ENCODE peak calls at places on chromosomes 12 and 14, in five cellular contexts. H, U, V, O and T are unnamed samples.

GRCh38 chr12:87231818-87232217 is 797.4 kb downstream of the C12orf50 start:
- DNase-seq in H (no peak), U (no peak), V (no peak), O (no peak), T (peak)

GRCh38 chr14:101520621-101521305 is 40.5 kb upstream of the DIO3 start:
- DNase-seq in H (no peak), U (no peak), V (no peak), O (no peak), T (no peak)

GRCh38 chr12:57864382-57864781 is 17.9 kb upstream of the CTDSP2 start:
- DNase-seq in H (no peak), U (peak), V (no peak), O (no peak), T (no peak)

GRCh38 chr14:71597955-71598659 is 334.1 kb upstream of the RGS6 start:
- DNase-seq in H (no peak), U (no peak), V (no peak), O (no peak), T (no peak)

GRCh38 chr14:34436118-34436905 is 25.7 kb downstream of the SPTSSA start:
- DNase-seq in H (no peak), U (no peak), V (no peak), O (no peak), T (peak)

GRCh38 chr14:66709292-66709691 is 201.3 kb downstream of the GPHN start:
- DNase-seq in H (no peak), U (no peak), V (no peak), O (no peak), T (peak)

GRCh38 chr14:90168425-90169105 is 87.8 kb upstream of the PSMC1 start:
- DNase-seq in H (no peak), U (no peak), V (no peak), O (no peak), T (peak)

GRCh38 chr12:53097207-53097563 is 282 bp upstream of the IGFBP6 start:
- DNase-seq in H (no peak), U (no peak), V (no peak), O (no peak), T (peak)

GRCh38 chr12:105235747-105236476 is at the start of gene APPL2:
- DNase-seq in H (peak), U (peak), V (peak), O (peak), T (peak)

GRCh38 chr12:104063712-104064030 is 660 bp upstream of the HCFC2 start:
- DNase-seq in H (no peak), U (no peak), V (no peak), O (no peak), T (peak)

GRCh38 chr12:51407604-51408003 is 16.4 kb upstream of the GALNT6 start:
- DNase-seq in H (no peak), U (no peak), V (no peak), O (no peak), T (no peak)

GRCh38 chr12:74334770-74335169 is 202.9 kb upstream of the ATXN7L3B start:
- DNase-seq in H (no peak), U (no peak), V (no peak), O (no peak), T (no peak)

GRCh38 chr12:108939594-108939993 is 59.7 kb downstream of the DAO start:
- DNase-seq in H (no peak), U (peak), V (no peak), O (no peak), T (peak)

GRCh38 chr12:84355561-84355960 is 557.0 kb downstream of the SLC6A15 start:
- DNase-seq in H (no peak), U (no peak), V (no peak), O (no peak), T (peak)

GRCh38 chr12:21324551-21324950 is 10.2 kb downstream of the SLCO1A2 start:
- DNase-seq in H (no peak), U (peak), V (no peak), O (no peak), T (no peak)

GRCh38 chr12:109111775-109112491 is 4.5 kb upstream of the ACACB start:
- DNase-seq in H (peak), U (peak), V (peak), O (peak), T (peak)

GRCh38 chr14:89137514-89138163 is 279.4 kb downstream of the FOXN3 start:
- DNase-seq in H (no peak), U (no peak), V (no peak), O (no peak), T (peak)

GRCh38 chr14:106372870-106373657 is 846.7 kb downstream of the TMEM121 start:
- DNase-seq in H (peak), U (no peak), V (peak), O (peak), T (no peak)

GRCh38 chr12:88167384-88167783 is 25.3 kb downstream of the TMTC3 start:
- DNase-seq in H (no peak), U (no peak), V (no peak), O (no peak), T (no peak)

GRCh38 chr12:2051700-2052625 is 824 bp upstream of the CACNA1C start:
- DNase-seq in H (no peak), U (peak), V (no peak), O (no peak), T (peak)